ENCODE peak calls at places on chromosomes 2 and 18, in ten cellular contexts. M is left cardiac atrium; U is effector memory CD4-positive, alpha-beta T cell; Y is Kasumi-1; F is stimulated activated CD4-positive, alpha-beta T cell treated with anti-CD3 and anti-CD28 coated beads, TNF-alpha, amount 100 ng/mL, for 1 hour; T is GM04504; O is SHP77; V is activated naive CD8-positive, alpha-beta T cell treated with anti-CD3 and anti-CD28 coated beads, Interleukin-2, amount 10 ng/mL, durations not matched to agents 7 days and 5 days; X is left kidney; Z is T-helper 2 cell. N is an unnamed sample.

GRCh38 chr18:14937271-14937670 is 189.3 kb downstream of the ANKRD30B start:
- DNase-seq in U (no peak), X (no peak), Y (no peak), V (no peak), M (no peak), O (no peak), T (no peak), F (no peak), Z (no peak), N (no peak)

GRCh38 chr18:50875966-50876536 is 2.9 kb upstream of the ME2 start:
- DNase-seq in M (no peak), X (no peak), Y (no peak), V (no peak), F (no peak), Z (no peak), O (no peak), T (no peak), U (no peak), N (no peak)

GRCh38 chr2:27123302-27124150 is at the start of gene ABHD1:
- DNase-seq in V (peak), Z (peak), M (peak), U (peak), Y (peak), X (peak), T (no peak), F (peak), O (no peak), N (no peak)

GRCh38 chr18:24446953-24447537 is 13.4 kb upstream of the HRH4 start:
- DNase-seq in M (no peak), Y (peak), T (no peak), F (no peak), V (no peak), X (peak), U (no peak), O (no peak), Z (no peak), N (no peak)

GRCh38 chr2:108533832-108534576 is at the start of gene LIMS1:
- DNase-seq in X (peak), U (peak), F (peak), Z (peak), O (peak), Y (peak), V (peak), M (peak), T (peak), N (peak)

GRCh38 chr2:24568492-24568891 is 77.4 kb downstream of the NCOA1 start:
- DNase-seq in F (no peak), Z (no peak), Y (no peak), M (no peak), T (no peak), U (no peak), V (no peak), O (no peak), X (no peak), N (no peak)

GRCh38 chr2:8740136-8740535 is 58.3 kb downstream of the ID2 start:
- DNase-seq in M (no peak), Z (no peak), F (no peak), X (no peak), V (no peak), T (no peak), U (no peak), O (no peak), Y (no peak), N (no peak)

GRCh38 chr2:214019229-214019972 is 391.5 kb upstream of the VWC2L start:
- DNase-seq in U (no peak), Y (no peak), F (no peak), M (peak), T (peak), V (no peak), O (no peak), X (no peak), Z (no peak), N (peak)

GRCh38 chr18:58118510-58118909 is 74.5 kb downstream of the NEDD4L start:
- DNase-seq in X (no peak), U (no peak), Y (no peak), V (no peak), O (no peak), F (no peak), T (no peak), Z (no peak), M (no peak), N (no peak)

GRCh38 chr2:239461551-239462515 is 61.0 kb upstream of the HDAC4 start:
- DNase-seq in Z (no peak), F (no peak), O (no peak), V (no peak), Y (no peak), U (no peak), M (peak), T (no peak), X (no peak), N (no peak)

GRCh38 chr2:47945036-47945781 is 38.9 kb upstream of the FBXO11 start:
- DNase-seq in Y (no peak), F (no peak), X (no peak), M (no peak), V (no peak), U (no peak), Z (no peak), T (no peak), O (no peak), N (no peak)

GRCh38 chr2:158994920-158995676 is 26.7 kb downstream of the TANC1 start:
- DNase-seq in T (no peak), Y (no peak), F (no peak), Z (no peak), O (peak), V (no peak), X (no peak), M (peak), U (no peak), N (no peak)

GRCh38 chr2:189552991-189553404 is 27.6 kb downstream of the SLC40A1 start:
- DNase-seq in V (no peak), O (no peak), U (no peak), X (no peak), Z (no peak), T (no peak), Y (no peak), M (no peak), F (no peak), N (peak)

GRCh38 chr18:56235773-56236115 is 402.6 kb downstream of the TXNL1 start:
- DNase-seq in T (no peak), F (no peak), O (no peak), Y (no peak), M (no peak), Z (no peak), X (peak), U (no peak), V (no peak), N (no peak)

GRCh38 chr2:176056411-176056810 is 27.4 kb downstream of the EVX2 start:
- DNase-seq in M (no peak), X (no peak), V (no peak), Y (no peak), F (no peak), Z (no peak), U (no peak), O (peak), T (no peak), N (no peak)

GRCh38 chr2:232484628-232485332 is 2.9 kb downstream of the ECEL1 start:
- DNase-seq in T (no peak), X (no peak), Z (no peak), Y (no peak), M (no peak), U (no peak), O (no peak), V (peak), F (no peak), N (no peak)

GRCh38 chr2:11679016-11679415 is 9.0 kb upstream of the NTSR2 start:
- DNase-seq in Y (no peak), O (no peak), T (no peak), V (no peak), M (no peak), U (no peak), X (no peak), Z (no peak), F (no peak), N (no peak)

GRCh38 chr18:6414723-6415362 is at the start of gene L3MBTL4:
- DNase-seq in Y (no peak), O (no peak), V (no peak), F (no peak), Z (no peak), X (peak), U (no peak), M (peak), T (no peak), N (peak)

GRCh38 chr18:46182633-46183401 is 78.6 kb downstream of the HAUS1 start:
- DNase-seq in F (no peak), T (no peak), U (no peak), Y (peak), M (no peak), X (no peak), Z (no peak), V (no peak), O (no peak), N (no peak)

GRCh38 chr2:54208364-54209240 is 47.4 kb downstream of the TSPYL6 start:
- DNase-seq in X (peak), U (no peak), Z (no peak), T (peak), Y (no peak), V (no peak), O (no peak), M (no peak), F (no peak), N (no peak)

GRCh38 chr18:46283895-46284295 is 179.7 kb downstream of the HAUS1 start:
- DNase-seq in Y (peak), T (no peak), F (no peak), X (peak), V (no peak), O (peak), M (no peak), U (no peak), Z (no peak), N (no peak)

GRCh38 chr2:158940356-158940755 is 28.1 kb upstream of the TANC1 start:
- DNase-seq in X (no peak), U (no peak), V (no peak), F (no peak), M (no peak), Y (no peak), T (no peak), Z (no peak), O (no peak), N (no peak)

GRCh38 chr2:174965551-174965950 is 39.6 kb downstream of the CHN1 start:
- DNase-seq in V (no peak), F (no peak), X (no peak), Z (no peak), O (no peak), U (no peak), Y (no peak), M (no peak), T (no peak), N (no peak)

GRCh38 chr2:101012706-101013181 is 10.7 kb downstream of the RPL31 start:
- DNase-seq in Z (no peak), Y (peak), T (peak), U (peak), O (peak), F (no peak), M (no peak), V (no peak), X (peak), N (peak)

GRCh38 chr2:35731674-35732073 is 623.9 kb upstream of the CRIM1 start:
- DNase-seq in O (no peak), U (no peak), Z (no peak), M (no peak), V (no peak), X (no peak), Y (no peak), F (no peak), T (no peak), N (no peak)